ENCODE peak calls at places on chromosomes 4 and X, in six cellular contexts. J is RPMI8226, C is NCI-H1092 treated with DMSO at 0.1 percent for 48 hours, Q is HEK293T, O is brain microvascular endothelial cell, V is stomach. T is an unnamed sample.

GRCh38 chrX:858542-859078 is 228.0 kb downstream of the SHOX start:
- DNase-seq in J (no peak), C (no peak), Q (no peak), V (no peak), O (no peak), T (no peak)

GRCh38 chr4:170109586-170110289 is 20.0 kb upstream of the AADAT start:
- DNase-seq in O (no peak), C (no peak), V (no peak), Q (no peak), J (no peak), T (no peak)

GRCh38 chr4:47084795-47085194 is 53.4 kb downstream of the GABRB1 start:
- DNase-seq in V (no peak), J (no peak), O (no peak), Q (no peak), C (no peak), T (no peak)

GRCh38 chr4:155539746-155540145 is 126.9 kb upstream of the GUCY1A1 start:
- DNase-seq in O (no peak), V (no peak), C (no peak), Q (no peak), J (no peak), T (no peak)

GRCh38 chr4:11805837-11806236 is 377.1 kb upstream of the HS3ST1 start:
- DNase-seq in J (peak), C (peak), V (no peak), O (peak), Q (peak), T (peak)

GRCh38 chrX:153537526-153538295 is 20.3 kb downstream of the ATP2B3 start:
- DNase-seq in V (no peak), C (peak), O (no peak), J (no peak), Q (no peak), T (no peak)

GRCh38 chr4:37889849-37890500 is 909 bp upstream of the TBC1D1 start:
- DNase-seq in C (no peak), J (no peak), Q (no peak), O (no peak), V (no peak), T (no peak)

GRCh38 chrX:32483534-32484136 is 727.7 kb downstream of the DMD start:
- DNase-seq in V (no peak), O (no peak), J (no peak), C (peak), Q (no peak), T (no peak)

GRCh38 chr4:39641451-39641850 is 2.8 kb upstream of the SMIM14 start:
- DNase-seq in C (no peak), J (no peak), V (no peak), Q (no peak), O (no peak), T (no peak)

GRCh38 chr4:8728536-8729407 is 136.2 kb downstream of the CPZ start:
- DNase-seq in V (peak), C (no peak), O (no peak), Q (no peak), J (no peak), T (no peak)

GRCh38 chr4:118154643-118155042 is 120.4 kb downstream of the NDST3 start:
- DNase-seq in V (no peak), J (no peak), Q (no peak), C (no peak), O (peak), T (no peak)

GRCh38 chrX:119984652-119985051 is 41.1 kb upstream of the NKAP start:
- DNase-seq in V (no peak), O (no peak), C (peak), Q (no peak), J (no peak), T (no peak)

GRCh38 chrX:109997786-109998452 is 5.0 kb upstream of the TMEM164 start:
- DNase-seq in V (no peak), O (no peak), Q (no peak), C (no peak), J (no peak), T (no peak)

GRCh38 chr4:102736636-102737549 is 23.9 kb downstream of the MANBA start:
- DNase-seq in J (no peak), O (no peak), V (peak), C (no peak), Q (no peak), T (no peak)

GRCh38 chr4:1192091-1192492 is 19.7 kb upstream of the SPON2 start:
- DNase-seq in V (peak), O (peak), Q (no peak), C (no peak), J (no peak), T (no peak)

GRCh38 chrX:103730147-103730546 is 19.4 kb downstream of the TMEM31 start:
- DNase-seq in V (no peak), C (no peak), O (no peak), J (no peak), Q (no peak), T (no peak)

GRCh38 chr4:152036626-152037025 is 275.8 kb upstream of the GATB start:
- DNase-seq in J (no peak), V (no peak), C (no peak), O (no peak), Q (no peak), T (no peak)

GRCh38 chrX:123339201-123339905 is 155.3 kb downstream of the GRIA3 start:
- DNase-seq in O (peak), V (no peak), C (no peak), J (no peak), Q (no peak), T (no peak)

GRCh38 chr4:121139533-121140222 is 24.4 kb downstream of the TNIP3 start:
- DNase-seq in C (no peak), O (peak), V (no peak), J (peak), Q (no peak), T (no peak)